ENCODE peak calls at places on chromosomes 6 and 20, in four cellular contexts. Q is endothelial cell of umbilical vein, L is transverse colon, I is sigmoid colon. B is an unnamed sample.

GRCh38 chr6:50720623-50721022 is 7.3 kb downstream of the TFAP2D start:
- DNase-seq in L (no peak), Q (peak; percentile 5), I (no peak), B (no peak)

GRCh38 chr6:167543602-167544506 is 219.0 kb downstream of the TTLL2 start:
- DNase-seq in I (peak; percentile 88), Q (peak; percentile 62), L (peak; percentile 32), B (no peak)

GRCh38 chr20:1528811-1529210 is 28.7 kb downstream of the SIRPD start:
- DNase-seq in L (no peak), I (no peak), Q (no peak), B (no peak)

GRCh38 chr6:69867075-69867911 is 937 bp downstream of the COL19A1 start:
- DNase-seq in Q (peak; percentile 30), L (peak; percentile 54), I (peak; percentile 64), B (peak; percentile 35)

GRCh38 chr20:6164421-6165341 is 41.9 kb upstream of the FERMT1 start:
- DNase-seq in Q (no peak), L (no peak), I (no peak), B (no peak)

GRCh38 chr20:33606114-33606771 is 55.9 kb upstream of the C20orf144 start:
- DNase-seq in L (no peak), Q (no peak), I (no peak), B (no peak)

GRCh38 chr20:48180039-48180438 is 394.8 kb upstream of the SULF2 start:
- DNase-seq in Q (peak; percentile 6), I (no peak), L (no peak), B (no peak)

GRCh38 chr6:170113141-170113540 is 177.7 kb downstream of the DLL1 start:
- DNase-seq in I (peak; percentile 10), L (no peak), Q (no peak), B (no peak)

GRCh38 chr6:167573461-167574215 is 248.8 kb downstream of the TTLL2 start:
- DNase-seq in Q (no peak), I (peak; percentile 57), L (no peak), B (no peak)

GRCh38 chr6:13908955-13909381 is 15.8 kb upstream of the RNF182 start:
- DNase-seq in L (peak; percentile 36), Q (peak; percentile 67), I (peak; percentile 71), B (peak; percentile 25)

GRCh38 chr20:43662943-43663655 is 3.8 kb upstream of the MYBL2 start:
- DNase-seq in Q (no peak), I (no peak), L (peak; percentile 28), B (no peak)

GRCh38 chr6:153001767-153002612 is 519 bp downstream of the MTRF1L start:
- DNase-seq in Q (peak; percentile 59), L (peak; percentile 10), I (no peak), B (no peak)

GRCh38 chr6:3987072-3987471 is 91.9 kb downstream of the FAM217A start:
- DNase-seq in Q (peak; percentile 84), I (no peak), L (peak; percentile 19), B (no peak)

GRCh38 chr6:99602519-99603420 is 3.9 kb upstream of the PRDM13 start:
- DNase-seq in Q (no peak), I (no peak), L (no peak), B (no peak)

GRCh38 chr6:137451926-137452325 is 42.3 kb downstream of the OLIG3 start:
- DNase-seq in L (no peak), Q (peak; percentile 26), I (no peak), B (no peak)

GRCh38 chr20:1971893-1972586 is 21.8 kb downstream of the PDYN start:
- DNase-seq in Q (no peak), L (no peak), I (no peak), B (no peak)

GRCh38 chr20:48247961-48248360 is 462.7 kb upstream of the SULF2 start:
- DNase-seq in Q (no peak), L (no peak), I (no peak), B (no peak)

GRCh38 chr20:51467971-51468626 is 74.4 kb downstream of the NFATC2 start:
- DNase-seq in I (no peak), Q (no peak), L (no peak), B (no peak)

GRCh38 chr6:143676437-143677045 is 1.2 kb upstream of the PHACTR2 start:
- DNase-seq in Q (no peak), L (no peak), I (no peak), B (no peak)

GRCh38 chr20:43798591-43799149 is 71.9 kb upstream of the GTSF1L start:
- DNase-seq in L (no peak), Q (no peak), I (no peak), B (no peak)

GRCh38 chr6:24909281-24910216 is 26.2 kb downstream of the RIPOR2 start:
- DNase-seq in I (no peak), L (no peak), Q (no peak), B (no peak)

GRCh38 chr6:148470606-148471299 is 128.1 kb downstream of the SASH1 start:
- DNase-seq in I (no peak), L (no peak), Q (no peak), B (no peak)

GRCh38 chr20:25355191-25355590 is 35.4 kb downstream of the ABHD12 start:
- DNase-seq in Q (no peak), I (no peak), L (no peak), B (no peak)

GRCh38 chr20:41476013-41476441 is 109.4 kb upstream of the EMILIN3 start:
- DNase-seq in L (peak; percentile 16), Q (peak; percentile 97), I (no peak), B (no peak)

GRCh38 chr6:12818324-12818723 is 101.8 kb downstream of the PHACTR1 start:
- DNase-seq in Q (no peak), L (no peak), I (no peak), B (no peak)

GRCh38 chr6:53546256-53546655 is 1.4 kb upstream of the GCLC start:
- DNase-seq in Q (no peak), I (no peak), L (no peak), B (no peak)

GRCh38 chr20:5557123-5557522 is 193.1 kb upstream of the SHLD1 start:
- DNase-seq in I (no peak), Q (peak; percentile 63), L (peak; percentile 62), B (peak; percentile 21)

GRCh38 chr6:26158581-26159416 is 71.6 kb downstream of the HFE start:
- DNase-seq in Q (peak; percentile 67), I (peak; percentile 89), L (peak; percentile 87), B (no peak)

GRCh38 chr6:2434116-2434515 is 188.7 kb upstream of the GMDS start:
- DNase-seq in L (no peak), I (no peak), Q (no peak), B (no peak)
- TF ChIP-seq POLR2AphosphoS5 in L (no peak), I (no peak), Q (no peak), B (no peak)

GRCh38 chr6:163413345-163414116 is 987 bp upstream of the QKI start:
- DNase-seq in L (peak; percentile 83), I (peak; percentile 94), Q (peak; percentile 93), B (peak; percentile 88)

GRCh38 chr6:163415176-163415619 is 680 bp downstream of the QKI start:
- DNase-seq in I (peak; percentile 66), Q (no peak), L (no peak), B (peak; percentile 19)

GRCh38 chr6:163414117-163414366 is 476 bp upstream of the QKI start:
- DNase-seq in I (no peak), Q (no peak), L (no peak), B (no peak)

GRCh38 chr6:163415620-163416379 is 1.3 kb downstream of the QKI start:
- DNase-seq in I (peak; percentile 80), Q (peak; percentile 64), L (peak; percentile 41), B (peak; percentile 33)

GRCh38 chr6:163414367-163415175 is at the start of gene QKI:
- DNase-seq in L (peak; percentile 78), I (peak; percentile 95), Q (peak; percentile 67), B (peak; percentile 42)
- TF ChIP-seq POLR2A in L (peak; percentile 23), I (no peak), Q (peak; percentile 58), B (peak; percentile 42)

DNA sequence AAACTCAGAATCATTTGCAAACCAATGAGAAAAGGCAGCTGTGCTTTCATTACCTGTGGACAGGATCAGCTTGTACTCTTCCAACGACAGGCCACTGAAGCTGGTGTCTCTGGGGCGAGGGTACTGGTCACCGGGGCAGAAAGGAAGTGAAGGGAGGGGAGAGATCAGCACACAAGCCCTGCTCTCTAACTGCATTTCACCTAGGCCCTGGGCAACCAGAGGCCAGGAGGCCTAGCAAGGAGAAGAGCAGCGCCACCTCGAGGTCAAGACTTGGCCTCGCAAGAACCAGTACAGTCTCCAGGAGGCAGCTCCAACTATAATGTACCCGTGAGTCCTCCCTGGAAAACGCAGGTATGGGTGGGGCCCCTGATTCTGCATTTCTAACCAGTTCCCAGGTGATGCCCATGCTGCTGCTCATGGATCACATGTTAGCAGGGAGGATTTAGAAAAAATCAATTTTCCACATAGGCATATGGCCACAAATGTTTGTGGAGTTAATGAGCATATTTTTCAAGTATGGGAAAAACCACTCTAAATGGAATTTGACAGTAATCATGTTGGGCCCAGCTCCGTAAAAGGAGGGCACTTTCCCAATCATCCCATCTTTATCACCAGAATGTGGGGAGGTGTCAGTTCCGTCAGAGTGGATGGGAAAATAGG is 11.0 kb downstream of the UQCC2 start:
- DNase-seq in L (peak; percentile 84), Q (peak; percentile 81), I (peak; percentile 70), B (peak; percentile 56)
- TF ChIP-seq POLR2AphosphoS5 in L (no peak), Q (no peak), I (no peak), B (no peak)

GRCh38 chr20:19881080-19881840 is 123.2 kb downstream of the RIN2 start:
- DNase-seq in Q (no peak), I (no peak), L (no peak), B (no peak)

GRCh38 chr20:19883501-19883900 is 125.4 kb downstream of the RIN2 start:
- DNase-seq in Q (no peak), I (no peak), L (no peak), B (no peak)

GRCh38 chr20:19881990-19882389 is 123.9 kb downstream of the RIN2 start:
- DNase-seq in L (no peak), Q (no peak), I (no peak), B (no peak)

GRCh38 chr20:19880256-19881079 is 122.4 kb downstream of the RIN2 start:
- DNase-seq in I (no peak), L (no peak), Q (no peak), B (no peak)

GRCh38 chr20:19882446-19882845 is 124.4 kb downstream of the RIN2 start:
- DNase-seq in L (no peak), Q (no peak), I (no peak), B (no peak)
- TF ChIP-seq POLR2A in L (no peak), Q (no peak), I (no peak), B (no peak)

DNA sequence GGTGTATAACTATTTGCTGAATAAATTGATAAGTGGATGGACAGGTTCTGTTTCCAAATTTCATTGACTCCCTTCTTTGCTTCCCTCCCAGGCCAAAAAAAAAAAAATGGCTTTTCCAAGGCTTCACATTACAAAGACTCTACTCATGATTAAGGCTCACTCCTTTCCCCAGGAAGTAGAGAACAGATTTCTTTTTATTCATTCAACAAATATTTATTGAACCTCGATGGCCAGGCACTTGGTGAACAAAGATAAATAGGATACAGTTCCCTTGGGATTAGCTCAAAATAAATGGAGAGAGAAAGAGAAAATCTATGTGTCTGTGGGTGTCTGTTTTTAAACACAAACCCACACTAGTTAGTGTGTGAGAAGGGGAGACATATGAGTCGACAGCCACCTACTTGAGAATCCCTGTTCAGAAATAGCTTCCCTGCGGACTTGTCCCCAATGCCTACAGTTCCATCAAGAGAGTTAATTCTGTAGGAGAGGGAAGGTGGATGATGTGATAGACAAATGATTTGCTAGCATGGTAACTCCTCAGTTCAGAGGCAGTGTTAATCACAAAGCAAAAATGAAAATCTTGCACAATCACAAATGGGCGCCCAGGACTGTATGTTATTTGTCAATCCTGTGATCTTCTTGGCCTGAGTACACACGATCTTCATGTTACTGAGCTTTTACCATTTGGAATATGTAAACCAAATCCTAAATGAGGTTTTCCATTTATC is 20.3 kb downstream of the TRAF3IP2 start:
- DNase-seq in Q (no peak), L (no peak), I (no peak), B (no peak)
- TF ChIP-seq POLR2AphosphoS5 in Q (no peak), L (no peak), I (peak; percentile 68), B (no peak)

B was measured in GM12892.